ENCODE peak calls at places on chromosomes 16 and 17, in four cellular contexts. A is HCEC 1CT; Z is CD8-positive, alpha-beta memory T cell; N is NCI-H510A. W is an unnamed sample.

GRCh38 chr17:27576429-27577123 is 54.4 kb upstream of the LGALS9 start:
- DNase-seq in A (no peak), Z (no peak), N (no peak), W (no peak)

GRCh38 chr16:54171855-54172537 is 114.6 kb downstream of the IRX3 start:
- DNase-seq in N (no peak), A (no peak), Z (no peak), W (no peak)

GRCh38 chr17:59046192-59046591 is 60.5 kb downstream of the TRIM37 start:
- DNase-seq in A (no peak), N (no peak), Z (no peak), W (no peak)

GRCh38 chr16:56871172-56871593 is 6.2 kb downstream of the SLC12A3 start:
- DNase-seq in N (no peak), Z (no peak), A (peak; percentile 13), W (no peak)

GRCh38 chr17:17824119-17824779 is 12.5 kb downstream of the SREBF1 start:
- DNase-seq in N (no peak), A (no peak), Z (peak; percentile 15), W (no peak)

GRCh38 chr17:58691701-58692238 is at the start of gene TEX14:
- DNase-seq in N (peak; percentile 45), A (no peak), Z (no peak), W (no peak)

GRCh38 chr17:39867891-39868553 is at the start of gene ZPBP2:
- DNase-seq in Z (peak; percentile 51), N (no peak), A (no peak), W (no peak)

GRCh38 chr17:42276609-42277341 is 584 bp upstream of the STAT5B start:
- DNase-seq in A (peak; percentile 66), N (peak; percentile 30), Z (peak; percentile 21), W (no peak)

GRCh38 chr17:48541574-48542113 is 3.3 kb downstream of the HOXB2 start:
- DNase-seq in Z (no peak), N (no peak), A (peak; percentile 80), W (no peak)